ENCODE peak calls at places on chromosomes 7 and 10, in seven cellular contexts. D is colonic mucosa, U is WTC11, F is Calu3, R is ovary, Y is spleen, W is vagina. T is an unnamed sample.

GRCh38 chr7:5494683-5495561 is 71.3 kb upstream of the TNRC18 start:
- DNase-seq in D (peak), U (peak), F (peak), R (peak), Y (peak), W (no peak), T (peak)

GRCh38 chr7:86848226-86848625 is 204.5 kb downstream of the GRM3 start:
- DNase-seq in D (peak), U (no peak), F (no peak), R (no peak), Y (no peak), W (no peak), T (no peak)

GRCh38 chr7:7060828-7061599 is 121.3 kb upstream of the C1GALT1 start:
- DNase-seq in D (no peak), U (no peak), F (no peak), R (no peak), Y (no peak), W (no peak), T (no peak)

GRCh38 chr7:107924841-107925490 is 34.0 kb downstream of the DLD start:
- DNase-seq in D (no peak), U (no peak), F (no peak), R (no peak), Y (no peak), W (no peak), T (no peak)

GRCh38 chr7:27144799-27145166 is 1.3 kb upstream of the HOXA5 start:
- DNase-seq in D (peak), U (peak), F (no peak), R (no peak), Y (peak), W (no peak), T (no peak)

GRCh38 chr7:15780271-15780670 is 93.8 kb upstream of the MEOX2 start:
- DNase-seq in D (no peak), U (no peak), F (peak), R (no peak), Y (no peak), W (no peak), T (no peak)

GRCh38 chr10:29663718-29664117 is 28.9 kb upstream of the SVIL start:
- DNase-seq in D (no peak), U (no peak), F (no peak), R (no peak), Y (no peak), W (no peak), T (no peak)

GRCh38 chr7:55502209-55502608 is 70.1 kb downstream of the VOPP1 start:
- DNase-seq in D (no peak), U (no peak), F (no peak), R (no peak), Y (no peak), W (no peak), T (no peak)

GRCh38 chr7:148856035-148856881 is 27.8 kb downstream of the EZH2 start:
- DNase-seq in D (peak), U (peak), F (peak), R (peak), Y (no peak), W (no peak), T (no peak)

GRCh38 chr10:113430634-113431033 is 122.2 kb upstream of the HABP2 start:
- DNase-seq in D (no peak), U (no peak), F (no peak), R (no peak), Y (no peak), W (no peak), T (no peak)

GRCh38 chr10:113867904-113868303 is 13.4 kb downstream of the NHLRC2 start:
- DNase-seq in D (no peak), U (no peak), F (no peak), R (no peak), Y (no peak), W (no peak), T (no peak)

GRCh38 chr7:116542618-116543017 is 17.8 kb downstream of the CAV1 start:
- DNase-seq in D (no peak), U (no peak), F (no peak), R (no peak), Y (no peak), W (no peak), T (no peak)

GRCh38 chr7:111558948-111559347 is 3.3 kb downstream of the IMMP2L start:
- DNase-seq in D (no peak), U (no peak), F (no peak), R (no peak), Y (no peak), W (no peak), T (no peak)

GRCh38 chr7:158606111-158606510 is 18.5 kb upstream of the PTPRN2 start:
- DNase-seq in D (no peak), U (no peak), F (no peak), R (no peak), Y (no peak), W (no peak), T (no peak)

GRCh38 chr7:128840326-128841170 is 10.3 kb downstream of the FLNC start:
- DNase-seq in D (no peak), U (no peak), F (no peak), R (no peak), Y (no peak), W (no peak), T (no peak)

GRCh38 chr10:70906031-70906804 is 17.9 kb upstream of the PCBD1 start:
- DNase-seq in D (no peak), U (peak), F (no peak), R (no peak), Y (peak), W (no peak), T (no peak)

GRCh38 chr7:92749327-92749730 is 87.0 kb downstream of the CDK6 start:
- DNase-seq in D (no peak), U (no peak), F (no peak), R (no peak), Y (no peak), W (no peak), T (no peak)

GRCh38 chr10:50740351-50740688 is 584 bp downstream of the ASAH2B start:
- DNase-seq in D (no peak), U (no peak), F (peak), R (no peak), Y (peak), W (no peak), T (peak)

GRCh38 chr10:68242051-68242450 is 10.1 kb upstream of the ATOH7 start:
- DNase-seq in D (no peak), U (no peak), F (no peak), R (no peak), Y (no peak), W (no peak), T (no peak)

GRCh38 chr10:96618648-96619047 is 31.8 kb upstream of the TM9SF3 start:
- DNase-seq in D (peak), U (no peak), F (no peak), R (peak), Y (no peak), W (no peak), T (no peak)

GRCh38 chr7:92621026-92621540 is 30.9 kb upstream of the FAM133B start:
- DNase-seq in D (peak), U (peak), F (peak), R (peak), Y (no peak), W (no peak), T (peak)

GRCh38 chr10:26725837-26726727 is 28.6 kb downstream of the PDSS1 start:
- DNase-seq in D (no peak), U (no peak), F (peak), R (peak), Y (peak), W (no peak), T (peak)

GRCh38 chr7:106765727-106766355 is 99.2 kb upstream of the PIK3CG start:
- DNase-seq in D (no peak), U (no peak), F (no peak), R (no peak), Y (no peak), W (no peak), T (no peak)

GRCh38 chr7:66013938-66014337 is 31.9 kb upstream of the GUSB start:
- DNase-seq in D (no peak), U (peak), F (peak), R (peak), Y (no peak), W (no peak), T (peak)

GRCh38 chr10:7302393-7303054 is 108.3 kb downstream of the SFMBT2 start:
- DNase-seq in D (no peak), U (no peak), F (no peak), R (no peak), Y (no peak), W (no peak), T (no peak)

GRCh38 chr7:99308461-99309074 is 17.1 kb upstream of the ARPC1A start:
- DNase-seq in D (no peak), U (no peak), F (no peak), R (no peak), Y (peak), W (no peak), T (no peak)

GRCh38 chr7:10824154-10824553 is 149.5 kb upstream of the PHF14 start:
- DNase-seq in D (no peak), U (no peak), F (no peak), R (no peak), Y (no peak), W (no peak), T (no peak)

GRCh38 chr7:64794171-64794844 is at the start of gene ZNF138:
- DNase-seq in D (peak), U (peak), F (peak), R (peak), Y (peak), W (peak), T (peak)
- TF ChIP-seq CTCF in D (no peak), U (no peak), F (no peak), R (no peak), Y (no peak), W (no peak), T (no peak)

GRCh38 chr7:90298145-90299038 is 22.7 kb downstream of the FAM237B start:
- DNase-seq in D (no peak), U (no peak), F (peak), R (peak), Y (no peak), W (no peak), T (peak)
- TF ChIP-seq CTCF in D (peak), U (no peak), F (peak), R (no peak), Y (peak), W (no peak), T (peak)

GRCh38 chr7:80380957-80381356 is 130.9 kb downstream of the GNAT3 start:
- DNase-seq in D (no peak), U (no peak), F (no peak), R (no peak), Y (no peak), W (no peak), T (no peak)
- TF ChIP-seq CTCF in D (no peak), U (no peak), F (no peak), R (no peak), Y (no peak), W (no peak), T (no peak)

GRCh38 chr7:14305233-14305866 is 315.9 kb upstream of the ETV1 start:
- DNase-seq in D (no peak), U (no peak), F (no peak), R (no peak), Y (no peak), W (no peak), T (no peak)
- TF ChIP-seq CTCF in D (no peak), U (no peak), F (no peak), R (no peak), Y (no peak), W (no peak), T (no peak)

DNA sequence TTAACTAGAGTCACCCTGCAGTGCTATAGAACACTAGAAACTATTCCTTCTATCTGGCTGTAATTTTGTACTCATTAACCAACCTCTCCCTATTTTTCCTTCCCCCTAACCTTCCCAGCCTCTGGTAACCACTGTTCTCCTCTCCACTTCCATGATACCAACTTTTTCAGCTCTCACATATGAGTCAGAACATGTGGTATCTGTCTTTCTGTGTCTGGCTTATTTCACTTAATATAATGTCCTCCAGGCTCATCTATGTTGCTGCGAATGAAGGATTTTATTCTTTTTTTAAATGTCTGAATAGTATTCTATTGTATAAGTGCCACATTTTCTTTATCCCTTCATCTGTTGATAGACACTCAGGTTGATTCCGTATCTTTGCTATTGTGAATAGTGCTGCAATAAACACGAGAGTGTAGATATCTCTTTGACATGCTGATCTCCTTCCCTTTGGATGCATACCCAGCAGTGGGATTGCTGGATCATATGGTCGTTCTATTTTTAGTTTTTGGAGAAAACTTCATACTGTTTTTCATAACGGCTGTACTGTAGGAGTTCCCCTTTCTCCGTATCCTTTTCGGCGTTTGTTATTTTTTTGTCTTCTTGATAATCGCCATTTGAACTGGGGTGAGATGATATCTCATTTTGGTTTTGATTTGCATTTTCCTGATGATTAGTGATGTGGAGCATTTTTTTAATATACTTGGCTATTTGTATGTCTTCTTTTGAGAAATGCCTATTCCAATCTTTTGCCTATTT is 101.3 kb downstream of the FAM107B start:
- DNase-seq in D (no peak), U (no peak), F (no peak), R (no peak), Y (no peak), W (no peak), T (no peak)
- TF ChIP-seq CTCF in D (no peak), U (no peak), F (no peak), R (no peak), Y (no peak), W (no peak), T (no peak)

DNA sequence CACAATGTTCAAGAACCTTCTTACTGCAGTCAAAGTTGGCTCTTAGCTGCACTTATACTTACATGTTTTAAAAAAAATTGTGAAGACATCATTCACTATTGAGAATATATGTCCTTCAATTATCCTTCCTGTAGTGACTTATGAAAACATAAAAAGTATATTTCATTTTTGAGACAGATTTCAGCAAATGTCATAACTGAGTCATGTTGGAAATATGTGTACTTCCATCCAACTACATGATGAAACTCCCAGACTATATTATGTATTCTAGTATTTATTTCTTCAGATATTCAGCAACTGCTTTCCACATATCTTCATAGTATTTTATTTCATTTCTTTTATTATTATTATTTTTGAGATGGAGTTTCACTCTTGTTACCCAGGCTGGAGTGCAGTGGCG is 160.2 kb downstream of the ARHGAP12 start:
- DNase-seq in D (no peak), U (no peak), F (no peak), R (no peak), Y (no peak), W (no peak), T (no peak)
- TF ChIP-seq CTCF in D (no peak), U (no peak), F (no peak), R (no peak), Y (no peak), W (no peak), T (no peak)

DNA sequence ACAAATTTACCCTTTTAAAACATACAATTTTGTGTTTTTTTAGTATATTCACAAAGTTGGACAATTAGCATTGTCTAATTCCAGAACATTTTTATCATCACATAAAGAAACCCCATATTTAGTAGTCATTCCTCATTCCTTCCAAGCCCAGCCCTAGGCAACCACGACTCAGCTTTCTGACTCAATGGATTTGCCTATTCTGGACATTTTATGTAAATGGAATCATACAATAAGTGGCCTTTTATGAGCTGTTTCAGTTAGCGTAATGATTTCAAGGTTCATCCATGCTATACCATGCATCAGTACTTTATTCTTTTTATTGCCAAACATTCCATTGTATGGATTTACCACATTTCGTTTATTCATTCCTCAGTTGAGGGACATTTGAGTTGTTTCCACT is 249.2 kb downstream of the DYNC1I1 start:
- DNase-seq in D (no peak), U (no peak), F (no peak), R (no peak), Y (no peak), W (no peak), T (peak)
- TF ChIP-seq CTCF in D (no peak), U (no peak), F (no peak), R (no peak), Y (no peak), W (no peak), T (no peak)

GRCh38 chr7:132435016-132435990 is 141.0 kb downstream of the PLXNA4 start:
- DNase-seq in D (no peak), U (no peak), F (no peak), R (no peak), Y (peak), W (no peak), T (no peak)

GRCh38 chr7:132434041-132434440 is 142.2 kb downstream of the PLXNA4 start:
- DNase-seq in D (no peak), U (no peak), F (no peak), R (no peak), Y (peak), W (no peak), T (no peak)

GRCh38 chr7:132440126-132440525 is 136.1 kb downstream of the PLXNA4 start:
- DNase-seq in D (no peak), U (no peak), F (no peak), R (no peak), Y (no peak), W (no peak), T (no peak)

GRCh38 chr7:132436121-132436520 is 140.1 kb downstream of the PLXNA4 start:
- DNase-seq in D (no peak), U (no peak), F (no peak), R (no peak), Y (peak), W (no peak), T (no peak)

GRCh38 chr7:132437730-132438129 is 138.5 kb downstream of the PLXNA4 start:
- DNase-seq in D (no peak), U (no peak), F (no peak), R (no peak), Y (no peak), W (no peak), T (no peak)
- TF ChIP-seq CTCF in D (no peak), U (no peak), F (no peak), R (no peak), Y (no peak), W (no peak), T (no peak)

DNA sequence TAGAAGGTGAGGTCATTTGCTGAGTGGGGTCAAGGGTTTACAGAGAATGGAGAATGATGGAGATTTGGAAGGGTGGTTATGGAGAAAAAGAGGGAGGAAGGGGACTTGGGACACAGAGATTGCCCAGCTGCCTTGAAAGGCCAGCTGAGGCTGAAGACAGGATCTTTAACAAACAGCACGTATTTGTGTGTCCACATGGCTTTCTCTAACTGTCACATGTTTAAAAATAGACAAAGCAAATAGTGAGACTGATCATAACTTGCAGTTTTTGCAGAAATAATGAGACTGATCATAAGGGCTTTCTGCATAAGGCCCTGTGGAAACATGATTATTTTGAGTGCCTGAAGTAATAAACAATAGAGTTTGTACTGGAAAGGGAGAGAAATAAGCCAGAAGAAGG is 212.7 kb downstream of the HDAC9 start:
- DNase-seq in D (no peak), U (no peak), F (no peak), R (no peak), Y (no peak), W (no peak), T (no peak)
- TF ChIP-seq CTCF in D (no peak), U (no peak), F (no peak), R (no peak), Y (no peak), W (no peak), T (no peak)

T was measured in AG09309.